ENCODE peak calls at places on chromosome 15, in ten cellular contexts. One of them, this sample, is unnamed.
A peak's percentile ranks its signal among the peaks of the same experiment; 100 is the strongest.

GRCh38 chr15:99212401-99212800 is 37.0 kb downstream of the TTC23 start:
- DNase-seq in activated CD4-positive, alpha-beta memory T cell treated with anti-CD3 and anti-CD28 coated beads for 36 hours: no peak
- DNase-seq in stimulated activated CD8-positive, alpha-beta memory T cell treated with anti-CD3 and anti-CD28 coated beads, Interleukin-15, amount 100 ng/mL, for 48 hours: no peak
- DNase-seq in germinal center: no peak
- DNase-seq in T-helper 17 cell: no peak
- DNase-seq in C1 segment of cervical spinal cord: no peak
- DNase-seq in WERI-Rb-1: no peak
- DNase-seq in NCI-H1417 treated with DMSO at 0.1 percent for 48 hours: no peak
- DNase-seq in EH: peak; percentile 89
- DNase-seq in hippocampal formation: no peak
- DNase-seq in this sample: peak; percentile 89

GRCh38 chr15:85116925-85117646 is 135.4 kb downstream of the PDE8A start:
- DNase-seq in germinal center: no peak
- DNase-seq in C1 segment of cervical spinal cord: no peak
- DNase-seq in hippocampal formation: no peak
- DNase-seq in EH: no peak
- DNase-seq in NCI-H1417 treated with DMSO at 0.1 percent for 48 hours: no peak
- DNase-seq in stimulated activated CD8-positive, alpha-beta memory T cell treated with anti-CD3 and anti-CD28 coated beads, Interleukin-15, amount 100 ng/mL, for 48 hours: peak; percentile 5
- DNase-seq in activated CD4-positive, alpha-beta memory T cell treated with anti-CD3 and anti-CD28 coated beads for 36 hours: peak; percentile 20
- DNase-seq in T-helper 17 cell: no peak
- DNase-seq in WERI-Rb-1: no peak
- DNase-seq in this sample: no peak

GRCh38 chr15:85624241-85624855 is 170.4 kb downstream of the KLHL25 start:
- DNase-seq in T-helper 17 cell: no peak
- DNase-seq in C1 segment of cervical spinal cord: no peak
- DNase-seq in NCI-H1417 treated with DMSO at 0.1 percent for 48 hours: no peak
- DNase-seq in activated CD4-positive, alpha-beta memory T cell treated with anti-CD3 and anti-CD28 coated beads for 36 hours: no peak
- DNase-seq in WERI-Rb-1: no peak
- DNase-seq in germinal center: no peak
- DNase-seq in stimulated activated CD8-positive, alpha-beta memory T cell treated with anti-CD3 and anti-CD28 coated beads, Interleukin-15, amount 100 ng/mL, for 48 hours: no peak
- DNase-seq in hippocampal formation: no peak
- DNase-seq in EH: peak; percentile 35
- DNase-seq in this sample: peak; percentile 62

GRCh38 chr15:28079313-28079969 is 19.7 kb downstream of the OCA2 start:
- DNase-seq in stimulated activated CD8-positive, alpha-beta memory T cell treated with anti-CD3 and anti-CD28 coated beads, Interleukin-15, amount 100 ng/mL, for 48 hours: no peak
- DNase-seq in germinal center: no peak
- DNase-seq in activated CD4-positive, alpha-beta memory T cell treated with anti-CD3 and anti-CD28 coated beads for 36 hours: no peak
- DNase-seq in EH: no peak
- DNase-seq in WERI-Rb-1: no peak
- DNase-seq in NCI-H1417 treated with DMSO at 0.1 percent for 48 hours: no peak
- DNase-seq in C1 segment of cervical spinal cord: no peak
- DNase-seq in T-helper 17 cell: no peak
- DNase-seq in hippocampal formation: no peak
- DNase-seq in this sample: no peak

GRCh38 chr15:93478922-93479321 is 389.9 kb upstream of the RGMA start:
- DNase-seq in C1 segment of cervical spinal cord: no peak
- DNase-seq in EH: no peak
- DNase-seq in stimulated activated CD8-positive, alpha-beta memory T cell treated with anti-CD3 and anti-CD28 coated beads, Interleukin-15, amount 100 ng/mL, for 48 hours: no peak
- DNase-seq in germinal center: no peak
- DNase-seq in T-helper 17 cell: no peak
- DNase-seq in hippocampal formation: no peak
- DNase-seq in NCI-H1417 treated with DMSO at 0.1 percent for 48 hours: no peak
- DNase-seq in WERI-Rb-1: no peak
- DNase-seq in activated CD4-positive, alpha-beta memory T cell treated with anti-CD3 and anti-CD28 coated beads for 36 hours: no peak
- DNase-seq in this sample: no peak

GRCh38 chr15:79170256-79170664 is 79.7 kb upstream of the RASGRF1 start:
- DNase-seq in NCI-H1417 treated with DMSO at 0.1 percent for 48 hours: no peak
- DNase-seq in activated CD4-positive, alpha-beta memory T cell treated with anti-CD3 and anti-CD28 coated beads for 36 hours: no peak
- DNase-seq in germinal center: no peak
- DNase-seq in WERI-Rb-1: no peak
- DNase-seq in hippocampal formation: no peak
- DNase-seq in stimulated activated CD8-positive, alpha-beta memory T cell treated with anti-CD3 and anti-CD28 coated beads, Interleukin-15, amount 100 ng/mL, for 48 hours: no peak
- DNase-seq in T-helper 17 cell: no peak
- DNase-seq in C1 segment of cervical spinal cord: no peak
- DNase-seq in EH: peak; percentile 37
- DNase-seq in this sample: peak; percentile 21

GRCh38 chr15:48177383-48177874 is 666 bp downstream of the MYEF2 start:
- DNase-seq in WERI-Rb-1: no peak
- DNase-seq in NCI-H1417 treated with DMSO at 0.1 percent for 48 hours: peak; percentile 3
- DNase-seq in hippocampal formation: peak; percentile 0
- DNase-seq in activated CD4-positive, alpha-beta memory T cell treated with anti-CD3 and anti-CD28 coated beads for 36 hours: peak; percentile 12
- DNase-seq in T-helper 17 cell: no peak
- DNase-seq in germinal center: peak; percentile 15
- DNase-seq in C1 segment of cervical spinal cord: no peak
- DNase-seq in stimulated activated CD8-positive, alpha-beta memory T cell treated with anti-CD3 and anti-CD28 coated beads, Interleukin-15, amount 100 ng/mL, for 48 hours: no peak
- DNase-seq in EH: peak; percentile 58
- DNase-seq in this sample: peak; percentile 75

GRCh38 chr15:52232327-52232726 is 41.1 kb upstream of the GNB5 start:
- DNase-seq in NCI-H1417 treated with DMSO at 0.1 percent for 48 hours: no peak
- DNase-seq in stimulated activated CD8-positive, alpha-beta memory T cell treated with anti-CD3 and anti-CD28 coated beads, Interleukin-15, amount 100 ng/mL, for 48 hours: no peak
- DNase-seq in WERI-Rb-1: no peak
- DNase-seq in T-helper 17 cell: no peak
- DNase-seq in germinal center: peak; percentile 51
- DNase-seq in C1 segment of cervical spinal cord: no peak
- DNase-seq in hippocampal formation: no peak
- DNase-seq in activated CD4-positive, alpha-beta memory T cell treated with anti-CD3 and anti-CD28 coated beads for 36 hours: no peak
- DNase-seq in EH: peak; percentile 39
- DNase-seq in this sample: no peak

GRCh38 chr15:35186346-35186745 is 101.3 kb upstream of the NANOGP8 start:
- DNase-seq in EH: no peak
- DNase-seq in hippocampal formation: no peak
- DNase-seq in WERI-Rb-1: no peak
- DNase-seq in NCI-H1417 treated with DMSO at 0.1 percent for 48 hours: no peak
- DNase-seq in stimulated activated CD8-positive, alpha-beta memory T cell treated with anti-CD3 and anti-CD28 coated beads, Interleukin-15, amount 100 ng/mL, for 48 hours: no peak
- DNase-seq in activated CD4-positive, alpha-beta memory T cell treated with anti-CD3 and anti-CD28 coated beads for 36 hours: no peak
- DNase-seq in T-helper 17 cell: no peak
- DNase-seq in C1 segment of cervical spinal cord: no peak
- DNase-seq in germinal center: no peak
- DNase-seq in this sample: no peak

GRCh38 chr15:42457445-42458442 is 33.2 kb downstream of the ZNF106 start:
- DNase-seq in stimulated activated CD8-positive, alpha-beta memory T cell treated with anti-CD3 and anti-CD28 coated beads, Interleukin-15, amount 100 ng/mL, for 48 hours: no peak
- DNase-seq in NCI-H1417 treated with DMSO at 0.1 percent for 48 hours: no peak
- DNase-seq in WERI-Rb-1: no peak
- DNase-seq in germinal center: peak; percentile 70
- DNase-seq in C1 segment of cervical spinal cord: peak; percentile 2
- DNase-seq in hippocampal formation: no peak
- DNase-seq in activated CD4-positive, alpha-beta memory T cell treated with anti-CD3 and anti-CD28 coated beads for 36 hours: no peak
- DNase-seq in T-helper 17 cell: no peak
- DNase-seq in EH: peak; percentile 96
- DNase-seq in this sample: peak; percentile 95

This sample was measured in mesenchymal stem cell.